ENCODE peak calls at places on chromosomes 4 and X, in four cellular contexts. P is SK-N-SH, R is cardiac muscle cell, D is IMR-90. F is an unnamed sample.

GRCh38 chr4:45453258-45453841 is 670.5 kb downstream of the GABRG1 start:
- DNase-seq in P (peak), R (peak), D (no peak), F (no peak)

GRCh38 chr4:147808447-147808846 is 76.6 kb downstream of the ARHGAP10 start:
- DNase-seq in P (no peak), R (peak), D (no peak), F (no peak)

GRCh38 chr4:174464949-174465348 is 57.3 kb downstream of the HPGD start:
- DNase-seq in P (no peak), R (no peak), D (no peak), F (no peak)

GRCh38 chr4:74473155-74473811 is 28.3 kb downstream of the AREG start:
- DNase-seq in P (no peak), R (peak), D (peak), F (peak)

GRCh38 chrX:68732906-68733493 is 85.5 kb downstream of the STARD8 start:
- DNase-seq in P (peak), R (peak), D (peak), F (no peak)

GRCh38 chrX:153647461-153648357 is 706 bp downstream of the DUSP9 start:
- DNase-seq in P (peak), R (no peak), D (no peak), F (no peak)

GRCh38 chrX:40173662-40174593 is 76.2 kb upstream of the BCOR start:
- DNase-seq in P (peak), R (peak), D (no peak), F (no peak)

GRCh38 chr4:34293459-34293858 is 1950.9 kb downstream of the ARAP2 start:
- DNase-seq in P (no peak), R (no peak), D (no peak), F (peak)

GRCh38 chrX:14347523-14347922 is 181.8 kb upstream of the GLRA2 start:
- DNase-seq in P (no peak), R (no peak), D (no peak), F (no peak)

GRCh38 chrX:153307546-153308175 is 13.9 kb downstream of the PNMA6F start:
- DNase-seq in P (no peak), R (peak), D (no peak), F (no peak)

GRCh38 chr4:6695660-6696581 is 2.2 kb downstream of the S100P start:
- DNase-seq in P (peak), R (no peak), D (peak), F (no peak)

DNA sequence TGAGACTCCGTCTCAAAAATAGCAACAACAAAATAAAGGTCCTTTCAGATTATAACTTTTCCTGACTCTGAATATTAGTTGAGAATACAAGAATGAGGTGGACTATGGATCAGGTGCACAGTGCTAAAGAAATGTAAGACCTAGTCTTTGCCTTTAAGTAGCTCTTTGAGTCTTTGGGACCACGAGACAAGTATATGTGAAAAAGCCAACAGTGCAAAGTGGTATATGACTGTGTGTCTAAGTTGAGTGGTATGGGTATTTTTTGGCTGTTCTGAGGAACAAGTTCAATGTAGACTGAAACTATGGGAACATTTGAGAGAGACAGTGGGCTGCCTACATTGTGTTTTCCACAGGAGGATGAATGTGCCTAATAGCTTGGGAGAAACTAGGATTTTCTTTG is 2.8 kb downstream of the GAB1 start:
- DNase-seq in P (no peak), R (no peak), D (no peak), F (no peak)
- H3K4me3 ChIP-seq in P (no peak), R (no peak), D (no peak), F (no peak)

DNA sequence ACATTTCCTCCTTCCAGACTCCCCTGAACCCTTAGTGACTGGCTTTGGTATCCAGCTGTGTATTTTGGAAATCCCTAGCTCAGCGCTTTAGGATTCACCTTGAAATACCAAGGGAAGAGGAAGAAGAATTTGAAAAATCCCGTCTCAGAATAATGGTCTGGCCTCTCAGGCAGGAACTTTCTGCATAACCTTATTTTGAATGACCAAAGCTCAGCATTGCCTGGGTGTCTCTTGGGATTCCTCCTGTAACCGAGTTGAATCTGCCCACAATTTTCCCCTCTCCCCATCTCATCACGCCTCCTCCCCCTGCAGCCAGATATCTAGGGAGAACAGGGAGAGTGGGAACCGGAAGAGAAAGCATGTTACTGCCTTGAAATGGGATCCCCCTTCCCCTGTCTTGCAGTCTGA is 116.2 kb downstream of the SMIM20 start:
- DNase-seq in P (no peak), R (no peak), D (no peak), F (no peak)
- H3K4me3 ChIP-seq in P (no peak), R (no peak), D (no peak), F (no peak)

GRCh38 chrX:51494409-51494808 is 2.0 kb downstream of the NUDT11 start:
- DNase-seq in P (no peak), R (peak), D (no peak), F (no peak)

DNA sequence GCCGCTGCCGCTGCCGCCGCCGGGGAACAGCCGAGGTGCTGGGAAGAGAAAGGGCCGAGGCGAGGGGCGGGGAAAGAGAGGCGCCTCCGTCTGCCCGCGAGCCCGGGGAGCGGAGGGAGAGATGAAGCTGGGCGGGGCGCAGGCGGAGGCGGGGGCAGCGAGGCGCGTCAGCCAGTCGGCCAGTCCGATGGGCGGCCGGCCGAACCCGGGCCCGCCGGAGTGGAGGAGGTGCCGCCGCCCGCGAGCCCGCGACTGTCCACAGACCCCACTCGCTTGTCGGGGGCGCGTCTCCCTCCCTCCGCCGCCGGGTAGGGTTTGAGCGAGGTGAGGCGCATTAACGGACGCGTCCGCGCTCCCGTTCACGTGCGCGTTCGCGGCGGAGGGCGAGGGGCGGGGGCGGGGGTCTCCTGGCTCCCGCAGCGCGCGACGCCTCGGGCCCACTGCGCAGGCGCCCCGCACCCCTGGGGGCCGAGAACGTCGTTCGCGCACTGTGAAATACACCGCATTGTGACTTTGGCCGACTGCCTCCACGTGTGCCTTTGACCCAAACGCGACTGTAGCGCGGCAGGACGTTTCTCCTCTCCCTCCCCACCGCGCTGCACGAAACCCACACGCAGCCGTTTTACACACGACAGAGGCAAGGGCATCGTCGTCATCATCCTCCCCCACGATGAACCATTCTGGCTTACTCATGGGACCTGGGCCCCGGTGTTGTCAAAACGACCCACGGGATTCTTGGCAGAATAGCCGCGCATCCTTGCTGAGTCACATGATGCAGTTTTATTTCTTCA is at the start of gene NUDT11:
- DNase-seq in P (peak), R (peak), D (peak), F (peak)
- H3K4me3 ChIP-seq in P (peak), R (peak), D (peak), F (peak)

GRCh38 chr4:65893957-65894755 is 223.9 kb upstream of the EPHA5 start:
- DNase-seq in P (no peak), R (peak), D (no peak), F (peak)

DNA sequence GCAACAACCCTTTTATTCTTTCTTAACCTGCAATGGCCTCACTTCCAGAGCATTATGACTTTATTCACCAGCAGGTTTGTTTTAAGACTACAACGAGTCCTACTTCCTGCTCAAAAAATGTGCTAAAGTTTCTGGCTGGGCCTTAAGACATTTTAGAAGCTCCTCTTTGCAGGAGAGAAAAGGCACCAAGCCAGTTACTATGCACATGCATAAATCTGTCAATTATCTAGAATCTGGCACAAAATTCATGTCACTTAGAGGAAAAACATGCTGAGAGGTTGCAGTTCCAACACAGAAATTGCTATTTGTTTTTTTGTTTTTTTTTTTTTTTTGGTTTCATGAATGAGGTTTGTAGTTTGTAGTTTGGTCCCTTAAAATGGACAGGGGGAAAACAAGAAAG is 223.0 kb upstream of the EPHA5 start:
- DNase-seq in P (no peak), R (no peak), D (no peak), F (no peak)
- H3K4me3 ChIP-seq in P (no peak), R (no peak), D (no peak), F (no peak)

GRCh38 chr4:171025323-171025722 is 787.9 kb upstream of the GALNTL6 start:
- DNase-seq in P (no peak), R (no peak), D (no peak), F (no peak)

GRCh38 chr4:171025776-171026175 is 787.4 kb upstream of the GALNTL6 start:
- DNase-seq in P (no peak), R (no peak), D (no peak), F (no peak)

GRCh38 chr4:171017596-171017995 is 795.6 kb upstream of the GALNTL6 start:
- DNase-seq in P (no peak), R (no peak), D (no peak), F (no peak)

GRCh38 chr4:171024720-171025303 is 788.4 kb upstream of the GALNTL6 start:
- DNase-seq in P (no peak), R (no peak), D (no peak), F (no peak)

DNA sequence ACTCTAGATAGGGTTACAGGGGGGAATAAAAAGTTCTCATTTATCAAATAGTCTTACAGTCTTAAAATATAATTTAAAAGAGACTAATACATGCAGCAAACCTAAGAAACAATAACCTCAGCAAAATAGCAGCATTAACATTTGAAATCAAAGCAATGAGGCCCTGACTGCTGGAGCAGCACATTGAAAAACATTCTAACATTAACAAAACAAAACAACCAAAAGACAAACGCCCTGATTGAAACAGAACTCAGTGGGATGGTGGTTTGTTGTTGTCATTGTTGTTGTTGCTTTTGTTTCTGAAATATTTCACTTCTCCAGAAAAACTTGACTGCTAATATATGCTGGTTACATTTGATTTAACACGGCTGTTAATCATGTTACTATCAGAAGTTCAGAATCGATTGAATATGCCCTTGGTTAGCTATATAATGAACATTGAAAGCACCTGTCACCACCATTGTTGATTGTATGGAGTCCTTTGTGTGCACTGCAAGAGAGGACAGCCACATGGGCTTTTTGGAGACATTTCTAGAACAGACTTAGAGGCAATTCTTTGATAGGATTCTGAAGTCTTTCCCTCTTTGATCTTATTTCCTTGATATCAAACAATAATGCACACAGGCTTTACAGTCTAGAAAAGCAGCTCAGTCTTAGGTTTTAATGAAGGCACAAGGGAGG is 790.4 kb upstream of the GALNTL6 start:
- DNase-seq in P (no peak), R (no peak), D (no peak), F (no peak)
- H3K4me3 ChIP-seq in P (no peak), R (no peak), D (no peak), F (no peak)

GRCh38 chrX:41421071-41421729 is 25.9 kb upstream of the NYX start:
- DNase-seq in P (peak), R (no peak), D (no peak), F (no peak)
- H3K4me3 ChIP-seq in P (no peak), R (no peak), D (no peak), F (no peak)

GRCh38 chrX:110322603-110323002 is 4.7 kb upstream of the AMMECR1 start:
- DNase-seq in P (no peak), R (no peak), D (peak), F (no peak)
- H3K4me3 ChIP-seq in P (no peak), R (no peak), D (no peak), F (no peak)

DNA sequence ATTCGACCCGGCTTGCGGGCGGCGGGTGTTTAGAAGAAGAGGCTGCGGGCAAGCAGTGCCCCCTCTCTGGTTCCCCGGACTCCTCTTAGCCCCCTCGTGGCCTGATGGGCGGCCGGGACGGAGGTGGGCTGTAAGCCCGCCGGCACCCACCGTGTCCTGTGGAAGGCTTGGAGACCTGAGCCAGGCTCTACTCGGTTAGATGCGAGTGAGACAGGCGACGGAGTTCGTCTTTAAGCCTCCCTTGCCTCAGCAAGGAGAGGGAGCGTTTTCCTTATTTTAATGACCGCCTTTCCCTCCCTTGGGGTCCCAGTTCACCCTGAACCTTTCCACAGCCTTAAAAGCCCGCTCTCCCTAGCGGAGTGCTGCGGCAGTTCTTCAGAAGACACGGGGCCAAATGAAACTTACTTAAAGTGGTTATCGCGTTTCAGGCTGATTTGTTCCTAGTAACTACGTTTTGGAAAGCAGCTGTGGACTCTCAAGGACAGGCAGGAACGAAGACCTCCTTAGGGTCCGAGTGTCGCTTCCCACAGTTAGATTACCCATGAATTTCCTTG is 970 bp downstream of the SLITRK2 start:
- DNase-seq in P (no peak), R (no peak), D (no peak), F (no peak)
- H3K4me3 ChIP-seq in P (no peak), R (peak), D (no peak), F (no peak)